ENCODE peak calls at places on chromosomes 12 and 14, in ten cellular contexts. M, A, C, W, P, K, J, G, Q and O are unnamed samples.

GRCh38 chr12:30942936-30943335 is 16.4 kb downstream of the TSPAN11 start:
- DNase-seq in M (no peak), A (no peak), C (no peak), W (no peak), P (no peak), K (no peak), J (no peak), G (no peak), Q (no peak), O (no peak)

GRCh38 chr14:74973003-74973614 is 17.7 kb upstream of the PGF start:
- DNase-seq in M (no peak), A (no peak), C (no peak), W (peak), P (no peak), K (no peak), J (no peak), G (no peak), Q (peak), O (no peak)

GRCh38 chr12:90253674-90254181 is 545.1 kb upstream of the ATP2B1 start:
- DNase-seq in M (peak), A (peak), C (peak), W (peak), P (peak), K (peak), J (peak), G (peak), Q (peak), O (peak)

GRCh38 chr12:1662761-1663439 is 28.0 kb upstream of the ADIPOR2 start:
- DNase-seq in M (peak), A (no peak), C (no peak), W (peak), P (peak), K (peak), J (no peak), G (no peak), Q (no peak), O (no peak)

GRCh38 chr12:106766393-106766826 is 8.1 kb upstream of the RIC8B start:
- DNase-seq in M (no peak), A (peak), C (peak), W (peak), P (peak), K (no peak), J (peak), G (no peak), Q (no peak), O (no peak)

GRCh38 chr14:96631621-96632362 is 129.6 kb downstream of the PAPOLA start:
- DNase-seq in M (no peak), A (peak), C (no peak), W (no peak), P (no peak), K (no peak), J (no peak), G (no peak), Q (peak), O (no peak)

GRCh38 chr12:116583284-116583683 is 24.1 kb downstream of the MAP1LC3B2 start:
- DNase-seq in M (no peak), A (no peak), C (no peak), W (no peak), P (no peak), K (no peak), J (no peak), G (no peak), Q (no peak), O (no peak)

GRCh38 chr12:15962760-15963159 is 51.6 kb downstream of the DERA start:
- DNase-seq in M (no peak), A (peak), C (no peak), W (no peak), P (no peak), K (no peak), J (no peak), G (no peak), Q (peak), O (no peak)

GRCh38 chr12:77231548-77231947 is 166.2 kb upstream of the E2F7 start:
- DNase-seq in M (peak), A (peak), C (no peak), W (peak), P (peak), K (no peak), J (peak), G (no peak), Q (peak), O (no peak)

GRCh38 chr12:113886721-113887120 is 79.4 kb downstream of the RBM19 start:
- DNase-seq in M (no peak), A (no peak), C (no peak), W (no peak), P (no peak), K (no peak), J (no peak), G (no peak), Q (no peak), O (no peak)

GRCh38 chr12:4089147-4089606 is 184.4 kb upstream of the CCND2 start:
- DNase-seq in M (no peak), A (no peak), C (no peak), W (peak), P (no peak), K (no peak), J (no peak), G (no peak), Q (no peak), O (no peak)

GRCh38 chr14:54792288-54792687 is 110.3 kb downstream of the GCH1 start:
- DNase-seq in M (no peak), A (no peak), C (no peak), W (no peak), P (no peak), K (peak), J (no peak), G (no peak), Q (no peak), O (no peak)

GRCh38 chr14:68873379-68873778 is 80.5 kb upstream of the ZFP36L1 start:
- DNase-seq in M (no peak), A (peak), C (no peak), W (no peak), P (no peak), K (peak), J (no peak), G (no peak), Q (no peak), O (no peak)

GRCh38 chr12:1838223-1838993 is 18.0 kb downstream of the LRTM2 start:
- DNase-seq in M (no peak), A (no peak), C (no peak), W (peak), P (no peak), K (no peak), J (peak), G (no peak), Q (no peak), O (no peak)

GRCh38 chr14:73462815-73463214 is 4.5 kb upstream of the NUMB start:
- DNase-seq in M (no peak), A (no peak), C (no peak), W (no peak), P (no peak), K (no peak), J (no peak), G (no peak), Q (no peak), O (no peak)

GRCh38 chr14:99122521-99123125 is 149.4 kb downstream of the BCL11B start:
- DNase-seq in M (no peak), A (no peak), C (no peak), W (no peak), P (no peak), K (peak), J (no peak), G (no peak), Q (no peak), O (no peak)

GRCh38 chr14:31038521-31039166 is 12.5 kb upstream of the STRN3 start:
- DNase-seq in M (no peak), A (no peak), C (no peak), W (no peak), P (no peak), K (no peak), J (no peak), G (no peak), Q (peak), O (no peak)

GRCh38 chr12:118537481-118537917 is 161.1 kb downstream of the SUDS3 start:
- DNase-seq in M (no peak), A (no peak), C (peak), W (no peak), P (no peak), K (no peak), J (peak), G (no peak), Q (no peak), O (no peak)

GRCh38 chr12:14284189-14284722 is 81.2 kb upstream of the ATF7IP start:
- DNase-seq in M (no peak), A (no peak), C (no peak), W (no peak), P (no peak), K (peak), J (no peak), G (no peak), Q (no peak), O (no peak)

GRCh38 chr14:84622357-84622756 is 907.6 kb upstream of the FLRT2 start:
- DNase-seq in M (no peak), A (no peak), C (no peak), W (no peak), P (no peak), K (peak), J (no peak), G (no peak), Q (peak), O (no peak)

GRCh38 chr12:93572712-93573551 is 457 bp downstream of the SOCS2 start:
- DNase-seq in M (peak), A (no peak), C (no peak), W (peak), P (peak), K (peak), J (peak), G (no peak), Q (no peak), O (no peak)

GRCh38 chr14:55873229-55873628 is 245.0 kb upstream of the PELI2 start:
- DNase-seq in M (no peak), A (no peak), C (no peak), W (no peak), P (no peak), K (no peak), J (no peak), G (no peak), Q (no peak), O (no peak)

GRCh38 chr12:44717612-44718011 is 158.5 kb downstream of the NELL2 start:
- DNase-seq in M (no peak), A (no peak), C (no peak), W (no peak), P (no peak), K (no peak), J (no peak), G (no peak), Q (no peak), O (no peak)

GRCh38 chr14:102692334-102692733 is 84.9 kb upstream of the TRAF3 start:
- DNase-seq in M (no peak), A (no peak), C (no peak), W (no peak), P (no peak), K (no peak), J (no peak), G (no peak), Q (no peak), O (no peak)

GRCh38 chr14:26531894-26532293 is 65.9 kb downstream of the NOVA1 start:
- DNase-seq in M (no peak), A (peak), C (no peak), W (peak), P (no peak), K (no peak), J (no peak), G (peak), Q (peak), O (no peak)

GRCh38 chr12:123895477-123895876 is 77.2 kb downstream of the CCDC92 start:
- DNase-seq in M (no peak), A (no peak), C (no peak), W (no peak), P (no peak), K (no peak), J (no peak), G (no peak), Q (no peak), O (no peak)

GRCh38 chr14:100536721-100537700 is 50.2 kb downstream of the BEGAIN start:
- DNase-seq in M (no peak), A (no peak), C (no peak), W (no peak), P (peak), K (no peak), J (peak), G (no peak), Q (no peak), O (no peak)

GRCh38 chr12:121033625-121034349 is 5.3 kb downstream of the OASL start:
- DNase-seq in M (peak), A (peak), C (no peak), W (peak), P (no peak), K (no peak), J (no peak), G (peak), Q (peak), O (no peak)

GRCh38 chr14:36723551-36723950 is 61.9 kb downstream of the PAX9 start:
- DNase-seq in M (no peak), A (no peak), C (no peak), W (no peak), P (no peak), K (no peak), J (no peak), G (no peak), Q (no peak), O (no peak)

GRCh38 chr14:21915814-21916213 is 242.2 kb upstream of the OR4E1 start:
- DNase-seq in M (no peak), A (peak), C (no peak), W (peak), P (peak), K (no peak), J (no peak), G (no peak), Q (no peak), O (no peak)

GRCh38 chr14:35814371-35815005 is 5.4 kb upstream of the RALGAPA1 start:
- DNase-seq in M (peak), A (peak), C (peak), W (peak), P (peak), K (peak), J (peak), G (peak), Q (peak), O (no peak)

GRCh38 chr14:101230161-101230850 is 326.8 kb upstream of the RTL1 start:
- DNase-seq in M (no peak), A (no peak), C (no peak), W (no peak), P (peak), K (no peak), J (no peak), G (no peak), Q (no peak), O (no peak)

GRCh38 chr12:76329163-76329562 is 19.1 kb downstream of the BBS10 start:
- DNase-seq in M (peak), A (peak), C (peak), W (peak), P (no peak), K (no peak), J (no peak), G (no peak), Q (peak), O (no peak)

GRCh38 chr14:99721792-99722516 is 37.9 kb downstream of the CYP46A1 start:
- DNase-seq in M (no peak), A (no peak), C (no peak), W (no peak), P (no peak), K (no peak), J (no peak), G (no peak), Q (no peak), O (no peak)